ENCODE peak calls at places on chromosomes 5 and 9, in seven cellular contexts. One of them, this sample, is unnamed.

GRCh38 chr5:133754575-133755169 is 142.3 kb upstream of the FSTL4 start:
- DNase-seq in WERI-Rb-1: peak; percentile 56
- DNase-seq in transverse colon: peak; percentile 17
- DNase-seq in psoas muscle: no peak
- DNase-seq in astrocyte: peak; percentile 4
- DNase-seq in adrenal gland: peak; percentile 46
- DNase-seq in endothelial cell of umbilical vein: peak; percentile 21
- DNase-seq in this sample: peak; percentile 57

GRCh38 chr9:20307662-20308061 is 314.6 kb downstream of the MLLT3 start:
- DNase-seq in endothelial cell of umbilical vein: peak; percentile 7
- DNase-seq in transverse colon: no peak
- DNase-seq in psoas muscle: no peak
- DNase-seq in WERI-Rb-1: no peak
- DNase-seq in adrenal gland: no peak
- DNase-seq in astrocyte: no peak
- DNase-seq in this sample: no peak

GRCh38 chr9:20427359-20427758 is 194.9 kb downstream of the MLLT3 start:
- DNase-seq in WERI-Rb-1: no peak
- DNase-seq in adrenal gland: no peak
- DNase-seq in endothelial cell of umbilical vein: no peak
- DNase-seq in psoas muscle: no peak
- DNase-seq in astrocyte: no peak
- DNase-seq in transverse colon: no peak
- DNase-seq in this sample: no peak

GRCh38 chr9:27499481-27499880 is 24.6 kb upstream of the IFNK start:
- DNase-seq in astrocyte: peak; percentile 23
- DNase-seq in WERI-Rb-1: no peak
- DNase-seq in psoas muscle: no peak
- DNase-seq in adrenal gland: no peak
- DNase-seq in endothelial cell of umbilical vein: peak; percentile 64
- DNase-seq in transverse colon: no peak
- DNase-seq in this sample: peak; percentile 99

GRCh38 chr5:82812575-82812974 is 264.6 kb downstream of the TMEM167A start:
- DNase-seq in psoas muscle: no peak
- DNase-seq in WERI-Rb-1: no peak
- DNase-seq in adrenal gland: no peak
- DNase-seq in transverse colon: no peak
- DNase-seq in endothelial cell of umbilical vein: no peak
- DNase-seq in astrocyte: peak; percentile 41
- DNase-seq in this sample: peak; percentile 33

GRCh38 chr9:87640385-87640795 is 85.5 kb upstream of the CTSL start:
- DNase-seq in WERI-Rb-1: no peak
- DNase-seq in adrenal gland: no peak
- DNase-seq in astrocyte: peak; percentile 69
- DNase-seq in endothelial cell of umbilical vein: peak; percentile 97
- DNase-seq in psoas muscle: no peak
- DNase-seq in transverse colon: no peak
- DNase-seq in this sample: no peak

GRCh38 chr5:87541668-87542067 is 128.9 kb upstream of the CCNH start:
- DNase-seq in WERI-Rb-1: no peak
- DNase-seq in adrenal gland: no peak
- DNase-seq in psoas muscle: no peak
- DNase-seq in endothelial cell of umbilical vein: no peak
- DNase-seq in astrocyte: no peak
- DNase-seq in transverse colon: no peak
- DNase-seq in this sample: no peak

GRCh38 chr9:18543406-18543965 is 69.5 kb downstream of the ADAMTSL1 start:
- DNase-seq in adrenal gland: no peak
- DNase-seq in endothelial cell of umbilical vein: peak; percentile 78
- DNase-seq in psoas muscle: no peak
- DNase-seq in WERI-Rb-1: no peak
- DNase-seq in astrocyte: peak; percentile 91
- DNase-seq in transverse colon: no peak
- DNase-seq in this sample: peak; percentile 33

GRCh38 chr5:172504736-172505402 is 50.5 kb upstream of the SH3PXD2B start:
- DNase-seq in WERI-Rb-1: peak; percentile 3
- DNase-seq in endothelial cell of umbilical vein: no peak
- DNase-seq in psoas muscle: peak; percentile 70
- DNase-seq in transverse colon: peak; percentile 19
- DNase-seq in adrenal gland: peak; percentile 48
- DNase-seq in astrocyte: no peak
- DNase-seq in this sample: no peak

GRCh38 chr5:157204765-157205164 is 24.1 kb downstream of the ITK start:
- DNase-seq in endothelial cell of umbilical vein: no peak
- DNase-seq in transverse colon: no peak
- DNase-seq in psoas muscle: no peak
- DNase-seq in astrocyte: no peak
- DNase-seq in WERI-Rb-1: no peak
- DNase-seq in adrenal gland: no peak
- DNase-seq in this sample: no peak

GRCh38 chr5:160271396-160271795 is 41.0 kb downstream of the CCNJL start:
- DNase-seq in astrocyte: no peak
- DNase-seq in WERI-Rb-1: peak; percentile 59
- DNase-seq in endothelial cell of umbilical vein: peak; percentile 51
- DNase-seq in adrenal gland: no peak
- DNase-seq in transverse colon: peak; percentile 65
- DNase-seq in psoas muscle: no peak
- DNase-seq in this sample: peak; percentile 55

GRCh38 chr9:20512636-20513035 is 109.7 kb downstream of the MLLT3 start:
- DNase-seq in adrenal gland: no peak
- DNase-seq in endothelial cell of umbilical vein: no peak
- DNase-seq in WERI-Rb-1: no peak
- DNase-seq in astrocyte: peak; percentile 22
- DNase-seq in psoas muscle: no peak
- DNase-seq in transverse colon: no peak
- DNase-seq in this sample: peak; percentile 47

GRCh38 chr5:143652104-143652700 is 159.8 kb upstream of the HMHB1 start:
- DNase-seq in adrenal gland: no peak
- DNase-seq in astrocyte: peak; percentile 74
- DNase-seq in transverse colon: no peak
- DNase-seq in WERI-Rb-1: no peak
- DNase-seq in psoas muscle: no peak
- DNase-seq in endothelial cell of umbilical vein: no peak
- DNase-seq in this sample: peak; percentile 33

GRCh38 chr9:129888085-129888808 is 53.0 kb downstream of the USP20 start:
- DNase-seq in endothelial cell of umbilical vein: no peak
- DNase-seq in adrenal gland: no peak
- DNase-seq in WERI-Rb-1: no peak
- DNase-seq in psoas muscle: peak; percentile 65
- DNase-seq in transverse colon: peak; percentile 84
- DNase-seq in astrocyte: no peak
- DNase-seq in this sample: no peak

GRCh38 chr9:98614941-98615340 is 93.8 kb downstream of the GABBR2 start:
- DNase-seq in astrocyte: no peak
- DNase-seq in WERI-Rb-1: no peak
- DNase-seq in psoas muscle: no peak
- DNase-seq in endothelial cell of umbilical vein: no peak
- DNase-seq in adrenal gland: no peak
- DNase-seq in transverse colon: no peak
- DNase-seq in this sample: no peak

GRCh38 chr9:438066-438465 is 223.4 kb downstream of the DOCK8 start:
- DNase-seq in WERI-Rb-1: no peak
- DNase-seq in transverse colon: no peak
- DNase-seq in psoas muscle: no peak
- DNase-seq in endothelial cell of umbilical vein: no peak
- DNase-seq in adrenal gland: no peak
- DNase-seq in astrocyte: no peak
- DNase-seq in this sample: no peak

GRCh38 chr5:159971931-159972461 is 36.9 kb upstream of the TTC1 start:
- DNase-seq in endothelial cell of umbilical vein: no peak
- DNase-seq in transverse colon: peak; percentile 23
- DNase-seq in adrenal gland: no peak
- DNase-seq in WERI-Rb-1: peak; percentile 47
- DNase-seq in astrocyte: no peak
- DNase-seq in psoas muscle: no peak
- DNase-seq in this sample: no peak

GRCh38 chr9:33682551-33682950 is 112.8 kb upstream of the PRSS3 start:
- DNase-seq in WERI-Rb-1: no peak
- DNase-seq in psoas muscle: no peak
- DNase-seq in adrenal gland: no peak
- DNase-seq in transverse colon: no peak
- DNase-seq in astrocyte: no peak
- DNase-seq in endothelial cell of umbilical vein: no peak
- DNase-seq in this sample: no peak

GRCh38 chr9:33686942-33687341 is 108.4 kb upstream of the PRSS3 start:
- DNase-seq in transverse colon: no peak
- DNase-seq in adrenal gland: no peak
- DNase-seq in astrocyte: no peak
- DNase-seq in endothelial cell of umbilical vein: no peak
- DNase-seq in WERI-Rb-1: no peak
- DNase-seq in psoas muscle: no peak
- DNase-seq in this sample: no peak

GRCh38 chr9:33690156-33690908 is 105.0 kb upstream of the PRSS3 start:
- DNase-seq in WERI-Rb-1: no peak
- DNase-seq in transverse colon: no peak
- DNase-seq in astrocyte: no peak
- DNase-seq in endothelial cell of umbilical vein: no peak
- DNase-seq in adrenal gland: no peak
- DNase-seq in psoas muscle: no peak
- DNase-seq in this sample: no peak

DNA sequence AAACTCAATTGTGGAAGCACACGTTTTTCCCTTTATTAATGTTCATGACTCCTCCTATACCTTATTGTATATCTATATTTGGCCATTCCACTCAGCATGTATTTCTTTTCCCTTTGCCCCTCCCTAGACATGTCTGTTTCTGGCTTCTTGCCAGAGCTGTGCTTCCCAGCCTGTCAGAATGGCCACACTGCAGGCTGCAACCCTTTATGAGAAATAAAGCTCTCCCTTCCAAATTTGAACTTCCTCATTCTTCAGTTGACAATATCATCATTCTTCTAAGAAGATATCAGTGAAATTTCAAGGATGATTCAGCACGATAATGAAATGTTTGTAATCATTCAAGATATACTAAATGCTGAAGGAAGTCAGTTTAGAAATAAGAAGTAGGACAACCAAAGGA is 107.6 kb upstream of the PRSS3 start:
- DNase-seq in astrocyte: no peak
- DNase-seq in adrenal gland: peak; percentile 24
- DNase-seq in endothelial cell of umbilical vein: no peak
- DNase-seq in WERI-Rb-1: no peak
- DNase-seq in psoas muscle: no peak
- DNase-seq in transverse colon: no peak
- DNase-seq in this sample: peak; percentile 45
- H3K27me3 ChIP-seq in astrocyte: no peaks in the 10 kb centered on the region
- H3K27me3 ChIP-seq in adrenal gland: no peaks in the 10 kb centered on the region
- H3K27me3 ChIP-seq in endothelial cell of umbilical vein: peaks cover 30% of the 10 kb centered on the region
- H3K27me3 ChIP-seq in WERI-Rb-1: no peaks in the 10 kb centered on the region
- H3K27me3 ChIP-seq in psoas muscle: no peaks in the 10 kb centered on the region
- H3K27me3 ChIP-seq in transverse colon: peaks cover 12% of the 10 kb centered on the region
- H3K27me3 ChIP-seq in this sample: no peaks in the 10 kb centered on the region

GRCh38 chr5:32709789-32710334 is 1.3 kb upstream of the NPR3 start:
- DNase-seq in transverse colon: peak; percentile 69
- DNase-seq in astrocyte: peak; percentile 68
- DNase-seq in endothelial cell of umbilical vein: peak; percentile 75
- DNase-seq in adrenal gland: peak; percentile 77
- DNase-seq in WERI-Rb-1: peak; percentile 64
- DNase-seq in psoas muscle: peak; percentile 77
- DNase-seq in this sample: peak; percentile 64
- TF ChIP-seq CTCF in transverse colon: peak; percentile 62
- TF ChIP-seq CTCF in astrocyte: peak; percentile 63
- TF ChIP-seq CTCF in endothelial cell of umbilical vein: peak; percentile 72
- TF ChIP-seq CTCF in adrenal gland: peak; percentile 74
- TF ChIP-seq CTCF in WERI-Rb-1: peak; percentile 67
- TF ChIP-seq CTCF in psoas muscle: peak; percentile 63
- TF ChIP-seq CTCF in this sample: peak; percentile 76

GRCh38 chr9:124044448-124044847 is 32.9 kb downstream of the LHX2 start:
- DNase-seq in transverse colon: no peak
- DNase-seq in WERI-Rb-1: no peak
- DNase-seq in endothelial cell of umbilical vein: no peak
- DNase-seq in psoas muscle: no peak
- DNase-seq in astrocyte: no peak
- DNase-seq in adrenal gland: no peak
- DNase-seq in this sample: no peak
- H3K27me3 ChIP-seq in transverse colon: peaks cover 76% of the 10 kb centered on the region
- H3K27me3 ChIP-seq in WERI-Rb-1: no peaks in the 10 kb centered on the region
- H3K27me3 ChIP-seq in endothelial cell of umbilical vein: peaks cover 13% of the 10 kb centered on the region
- H3K27me3 ChIP-seq in psoas muscle: peaks cover 63% of the 10 kb centered on the region
- H3K27me3 ChIP-seq in astrocyte: peaks cover 53% of the 10 kb centered on the region
- H3K27me3 ChIP-seq in adrenal gland: peaks cover 12% of the 10 kb centered on the region
- H3K27me3 ChIP-seq in this sample: peaks cover 24% of the 10 kb centered on the region

GRCh38 chr9:72399391-72399790 is 34.4 kb upstream of the ZFAND5 start:
- DNase-seq in transverse colon: no peak
- DNase-seq in WERI-Rb-1: no peak
- DNase-seq in adrenal gland: no peak
- DNase-seq in psoas muscle: no peak
- DNase-seq in endothelial cell of umbilical vein: no peak
- DNase-seq in astrocyte: no peak
- DNase-seq in this sample: no peak

GRCh38 chr9:72390896-72391295 is 25.9 kb upstream of the ZFAND5 start:
- DNase-seq in transverse colon: no peak
- DNase-seq in astrocyte: no peak
- DNase-seq in adrenal gland: no peak
- DNase-seq in WERI-Rb-1: no peak
- DNase-seq in endothelial cell of umbilical vein: no peak
- DNase-seq in psoas muscle: no peak
- DNase-seq in this sample: no peak

GRCh38 chr9:72396247-72397091 is 31.5 kb upstream of the ZFAND5 start:
- DNase-seq in transverse colon: no peak
- DNase-seq in WERI-Rb-1: no peak
- DNase-seq in astrocyte: peak; percentile 73
- DNase-seq in psoas muscle: no peak
- DNase-seq in endothelial cell of umbilical vein: peak; percentile 77
- DNase-seq in adrenal gland: no peak
- DNase-seq in this sample: peak; percentile 88

GRCh38 chr9:72394061-72394460 is 29.1 kb upstream of the ZFAND5 start:
- DNase-seq in astrocyte: no peak
- DNase-seq in transverse colon: no peak
- DNase-seq in endothelial cell of umbilical vein: no peak
- DNase-seq in adrenal gland: no peak
- DNase-seq in psoas muscle: no peak
- DNase-seq in WERI-Rb-1: no peak
- DNase-seq in this sample: no peak
- TF ChIP-seq CTCF in astrocyte: no peak
- TF ChIP-seq CTCF in transverse colon: no peak
- TF ChIP-seq CTCF in endothelial cell of umbilical vein: no peak
- TF ChIP-seq CTCF in adrenal gland: no peak
- TF ChIP-seq CTCF in psoas muscle: no peak
- TF ChIP-seq CTCF in WERI-Rb-1: no peak
- TF ChIP-seq CTCF in this sample: no peak